ENCODE peak calls at places on chromosomes 12 and 14, in nine cellular contexts. Q, S, H, L, N, O, C, K and R are unnamed samples. For H3K36me3 and H3K4me1, the result is how much of the 10 kb centered on the place peaks cover.

GRCh38 chr14:59344711-59345455 is 120.3 kb downstream of the GPR135 start:
- DNase-seq in Q (no peak), S (no peak), H (no peak), L (no peak), N (no peak), O (no peak), C (no peak), K (no peak), R (no peak)

GRCh38 chr12:6241495-6241894 is 41.3 kb downstream of the CD9 start:
- DNase-seq in Q (peak), S (no peak), H (peak), L (no peak), N (peak), O (peak), C (no peak), K (peak), R (no peak)

GRCh38 chr14:103422981-103423600 is 37.9 kb downstream of the MARK3 start:
- DNase-seq in Q (no peak), S (peak), H (no peak), L (peak), N (no peak), O (no peak), C (no peak), K (no peak), R (no peak)

GRCh38 chr14:57009585-57010515 is 199.6 kb upstream of the OTX2 start:
- DNase-seq in Q (no peak), S (no peak), H (no peak), L (peak), N (no peak), O (no peak), C (no peak), K (no peak), R (no peak)

GRCh38 chr14:85528080-85528881 is 1.7 kb upstream of the FLRT2 start:
- DNase-seq in Q (no peak), S (peak), H (peak), L (peak), N (no peak), O (peak), C (no peak), K (no peak), R (no peak)

GRCh38 chr12:104609083-104609844 is 152.5 kb downstream of the CHST11 start:
- DNase-seq in Q (no peak), S (no peak), H (no peak), L (no peak), N (no peak), O (no peak), C (no peak), K (no peak), R (no peak)

GRCh38 chr12:120247621-120248030 is 17.9 kb downstream of the PXN start:
- DNase-seq in Q (no peak), S (peak), H (no peak), L (no peak), N (no peak), O (no peak), C (no peak), K (no peak), R (no peak)

GRCh38 chr12:91722072-91722471 is 423.6 kb downstream of the BTG1 start:
- DNase-seq in Q (no peak), S (no peak), H (no peak), L (no peak), N (no peak), O (no peak), C (no peak), K (no peak), R (no peak)

GRCh38 chr12:1575287-1575798 is 19.0 kb downstream of the FBXL14 start:
- DNase-seq in Q (no peak), S (no peak), H (no peak), L (peak), N (no peak), O (no peak), C (no peak), K (no peak), R (no peak)

GRCh38 chr14:95065411-95065810 is 91.9 kb downstream of the DICER1 start:
- DNase-seq in Q (no peak), S (no peak), H (no peak), L (peak), N (no peak), O (no peak), C (no peak), K (no peak), R (no peak)

GRCh38 chr12:6627598-6627997 is 8.2 kb downstream of the LPAR5 start:
- DNase-seq in Q (no peak), S (no peak), H (no peak), L (no peak), N (no peak), O (no peak), C (no peak), K (no peak), R (no peak)

GRCh38 chr12:84924956-84925355 is 12.4 kb upstream of the SLC6A15 start:
- DNase-seq in Q (no peak), S (peak), H (no peak), L (peak), N (no peak), O (no peak), C (no peak), K (no peak), R (no peak)

GRCh38 chr12:5944688-5945070 is 380 bp downstream of the ANO2 start:
- DNase-seq in Q (no peak), S (no peak), H (no peak), L (peak), N (no peak), O (no peak), C (peak), K (no peak), R (no peak)

GRCh38 chr14:73025544-73025943 is 1.4 kb downstream of the ZFYVE1 start:
- DNase-seq in Q (no peak), S (peak), H (no peak), L (peak), N (no peak), O (no peak), C (no peak), K (no peak), R (no peak)

GRCh38 chr14:95260537-95261440 is 58.9 kb downstream of the CLMN start:
- DNase-seq in Q (no peak), S (peak), H (no peak), L (no peak), N (no peak), O (no peak), C (no peak), K (no peak), R (no peak)

GRCh38 chr14:24662753-24663152 is 28.8 kb upstream of the GZMB start:
- DNase-seq in Q (no peak), S (no peak), H (no peak), L (no peak), N (no peak), O (no peak), C (no peak), K (no peak), R (no peak)

GRCh38 chr12:109436181-109436546 is 40.9 kb downstream of the KCTD10 start:
- DNase-seq in Q (no peak), S (no peak), H (no peak), L (no peak), N (no peak), O (no peak), C (no peak), K (no peak), R (no peak)
- H3K4me3 ChIP-seq in Q (no peak), S (no peak), H (no peak), L (no peak), N (no peak), O (no peak), C (no peak), K (no peak), R (no peak)

GRCh38 chr12:62720661-62721330 is 214.2 kb downstream of the PPM1H start:
- DNase-seq in Q (no peak), S (peak), H (peak), L (no peak), N (no peak), O (no peak), C (no peak), K (no peak), R (no peak)
- H3K36me3 ChIP-seq in Q (under half), S (under half), H (under half), L (under half), N (under half), O (under half), C (under half), K (under half), R (under half)

GRCh38 chr14:68563256-68564131 is 229.4 kb downstream of the ZFP36L1 start:
- DNase-seq in Q (no peak), S (peak), H (peak), L (no peak), N (peak), O (no peak), C (no peak), K (no peak), R (peak)

GRCh38 chr14:68564826-68565760 is 227.8 kb downstream of the ZFP36L1 start:
- DNase-seq in Q (no peak), S (no peak), H (no peak), L (peak), N (peak), O (no peak), C (no peak), K (no peak), R (no peak)

GRCh38 chr14:68566075-68566474 is 226.8 kb downstream of the ZFP36L1 start:
- DNase-seq in Q (no peak), S (no peak), H (no peak), L (no peak), N (no peak), O (no peak), C (no peak), K (no peak), R (no peak)

GRCh38 chr14:68562911-68563255 is 230.0 kb downstream of the ZFP36L1 start:
- DNase-seq in Q (no peak), S (no peak), H (peak), L (no peak), N (peak), O (no peak), C (no peak), K (no peak), R (no peak)

DNA sequence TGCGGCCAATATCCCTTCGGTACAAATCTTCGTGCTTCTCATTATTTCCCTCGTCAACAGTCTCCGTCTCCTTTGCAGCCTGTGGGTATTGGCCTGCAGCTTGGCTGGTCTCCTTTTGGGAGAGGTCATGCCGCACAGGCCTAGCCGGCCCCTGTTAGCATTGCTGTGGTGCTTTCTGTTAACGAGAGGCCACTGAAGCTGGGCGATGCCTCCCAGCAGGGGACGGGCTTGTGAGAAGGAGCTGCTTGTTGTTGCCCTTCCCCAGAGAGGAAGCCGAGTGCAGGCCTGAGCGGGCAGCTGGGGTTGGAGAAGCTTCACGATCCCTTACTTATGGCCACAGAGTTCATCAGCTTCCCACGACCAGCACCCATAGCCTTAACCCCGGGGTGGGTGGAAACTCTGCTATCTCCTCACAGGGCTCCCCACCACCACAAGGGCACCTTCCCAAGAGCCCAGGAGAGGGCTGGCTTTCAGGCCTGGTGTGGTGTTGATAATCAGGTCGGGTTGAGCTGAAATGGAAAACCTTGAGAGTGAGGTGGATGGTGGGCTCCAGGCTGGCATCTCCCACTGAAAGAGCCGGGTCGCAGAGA is 228.5 kb downstream of the ZFP36L1 start:
- DNase-seq in Q (no peak), S (no peak), H (peak), L (peak), N (peak), O (no peak), C (no peak), K (no peak), R (no peak)
- H3K4me1 ChIP-seq in Q (under half), S (under half), H (half or more), L (under half), N (under half), O (under half), C (half or more), K (under half), R (under half)

GRCh38 chr14:21557084-21557901 is 22.6 kb downstream of the OR10G3 start:
- DNase-seq in Q (peak), S (peak), H (peak), L (peak), N (peak), O (peak), C (peak), K (peak), R (peak)
- H3K4me3 ChIP-seq in Q (peak), S (peak), H (no peak), L (no peak), N (peak), O (peak), C (peak), K (no peak), R (peak)

DNA sequence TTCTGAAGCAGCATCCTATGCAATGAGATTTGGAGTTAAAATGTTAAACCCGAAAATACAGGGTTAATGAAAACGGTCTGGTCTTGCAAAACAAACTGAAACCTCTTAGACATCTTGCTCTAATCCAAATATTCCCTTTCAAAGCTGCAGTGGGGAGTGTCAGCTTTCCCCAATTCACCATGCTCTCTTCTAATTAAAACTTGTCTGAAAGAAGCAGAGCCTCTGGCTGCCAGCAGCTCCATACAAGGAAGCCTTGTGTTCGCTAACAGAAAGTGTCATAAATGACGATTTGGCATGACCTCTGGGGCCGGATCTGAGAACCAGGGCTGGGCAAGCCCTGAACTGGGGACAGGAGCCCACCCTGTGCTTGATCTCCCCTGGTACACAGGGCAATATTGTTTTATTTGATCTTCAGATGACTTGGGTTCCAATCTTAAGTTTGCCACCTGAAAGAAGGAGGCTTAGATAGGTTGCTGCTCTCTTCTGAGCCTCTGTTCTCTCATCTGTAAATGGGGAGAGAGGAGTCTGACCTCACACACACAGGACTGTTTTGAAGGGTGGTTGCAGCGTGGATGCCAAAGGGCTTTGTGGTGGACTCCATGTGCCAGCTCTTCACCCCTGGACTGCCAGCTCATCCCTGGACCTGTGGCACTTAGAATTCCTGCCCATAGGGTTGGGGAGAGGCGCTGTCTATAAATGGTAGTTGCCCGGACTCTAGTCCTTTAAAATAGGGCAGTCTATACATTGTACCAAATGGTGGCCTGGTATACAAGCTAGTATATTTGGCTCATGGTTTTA is 7.8 kb downstream of the KMT5A start:
- DNase-seq in Q (no peak), S (no peak), H (peak), L (no peak), N (no peak), O (no peak), C (no peak), K (no peak), R (no peak)
- H3K36me3 ChIP-seq in Q (under half), S (half or more), H (under half), L (under half), N (under half), O (half or more), C (half or more), K (under half), R (under half)

GRCh38 chr12:56722832-56723231 is 2.3 kb downstream of the NACA start:
- DNase-seq in Q (no peak), S (no peak), H (peak), L (no peak), N (no peak), O (no peak), C (no peak), K (no peak), R (no peak)
- H3K4me1 ChIP-seq in Q (half or more), S (under half), H (half or more), L (under half), N (under half), O (half or more), C (half or more), K (half or more), R (half or more)